ENCODE peak calls at places on chromosomes 13 and 19, in eight cellular contexts. E is hepatocyte, V is colonic mucosa, Z is mucosa of descending colon, M is AG09309, R is GM13977, T is fibroblast of pulmonary artery, P is gastrocnemius medialis. G is an unnamed sample.

GRCh38 chr13:34065915-34066314 is 248.0 kb downstream of the RFC3 start:
- DNase-seq in R (no peak), T (no peak), M (no peak), Z (no peak), E (peak), P (no peak), V (no peak), G (peak)

GRCh38 chr19:17762505-17763229 is 11.4 kb downstream of the FCHO1 start:
- DNase-seq in T (peak), P (no peak), M (no peak), R (no peak), Z (no peak), E (no peak), V (peak), G (peak)

GRCh38 chr13:76638882-76639281 is 247.3 kb downstream of the KCTD12 start:
- DNase-seq in V (no peak), R (no peak), E (no peak), P (no peak), M (no peak), T (no peak), Z (no peak), G (no peak)

GRCh38 chr19:11123076-11123567 is 32.5 kb downstream of the SPC24 start:
- DNase-seq in R (no peak), P (no peak), V (no peak), M (no peak), E (no peak), Z (no peak), T (no peak), G (no peak)

GRCh38 chr13:36788276-36788675 is 30.7 kb upstream of the RFXAP start:
- DNase-seq in V (no peak), R (no peak), T (no peak), P (no peak), Z (no peak), M (peak), E (no peak), G (no peak)

GRCh38 chr13:50156140-50156539 is 140.9 kb downstream of the KCNRG start:
- DNase-seq in R (no peak), M (peak), Z (no peak), P (no peak), T (peak), V (no peak), E (no peak), G (no peak)

GRCh38 chr19:47142779-47143178 is 12.1 kb downstream of the SAE1 start:
- DNase-seq in E (no peak), T (no peak), V (no peak), R (no peak), M (no peak), Z (no peak), P (no peak), G (no peak)

GRCh38 chr19:35381926-35382325 is 11.1 kb downstream of the GPR42 start:
- DNase-seq in E (no peak), P (no peak), M (no peak), Z (no peak), R (no peak), T (no peak), V (no peak), G (no peak)

GRCh38 chr13:76882431-76882830 is 3.8 kb downstream of the KCTD12 start:
- DNase-seq in Z (no peak), P (peak), R (no peak), E (no peak), M (peak), T (peak), V (no peak), G (no peak)

GRCh38 chr13:49063526-49063925 is 87.8 kb downstream of the FNDC3A start:
- DNase-seq in V (no peak), Z (no peak), P (no peak), E (no peak), M (no peak), R (no peak), T (peak), G (no peak)

GRCh38 chr19:40744554-40745401 is 5.5 kb downstream of the ACTMAP start:
- DNase-seq in P (no peak), R (no peak), V (no peak), E (peak), Z (no peak), T (no peak), M (no peak), G (no peak)

GRCh38 chr13:72314210-72314609 is 413.2 kb downstream of the MZT1 start:
- DNase-seq in T (no peak), M (no peak), Z (no peak), E (no peak), R (no peak), V (no peak), P (no peak), G (no peak)

GRCh38 chr13:76993021-76993420 is 1.1 kb downstream of the CLN5 start:
- DNase-seq in Z (no peak), E (no peak), V (no peak), M (no peak), T (peak), P (no peak), R (no peak), G (no peak)

GRCh38 chr19:5952193-5953033 is 25.5 kb downstream of the RANBP3 start:
- DNase-seq in Z (peak), P (no peak), R (no peak), V (no peak), E (no peak), M (no peak), T (no peak), G (no peak)

GRCh38 chr13:51249254-51249653 is 27.1 kb downstream of the FAM124A start:
- DNase-seq in P (no peak), T (no peak), R (no peak), E (no peak), M (no peak), V (no peak), Z (no peak), G (no peak)

GRCh38 chr13:60646600-60646999 is 249.6 kb downstream of the TDRD3 start:
- DNase-seq in R (no peak), E (no peak), M (no peak), Z (no peak), V (no peak), T (no peak), P (no peak), G (no peak)

GRCh38 chr19:41872775-41873647 is 4.1 kb upstream of the CD79A start:
- DNase-seq in Z (peak), V (peak), M (no peak), R (no peak), E (peak), T (peak), P (no peak), G (peak)

GRCh38 chr19:36097036-36097435 is 13.9 kb upstream of the OVOL3 start:
- DNase-seq in E (no peak), M (no peak), R (no peak), V (no peak), P (no peak), T (peak), Z (no peak), G (no peak)

GRCh38 chr19:3443840-3444694 is 36.3 kb downstream of the SMIM24 start:
- DNase-seq in V (no peak), Z (no peak), E (peak), R (no peak), M (no peak), P (peak), T (peak), G (no peak)

DNA sequence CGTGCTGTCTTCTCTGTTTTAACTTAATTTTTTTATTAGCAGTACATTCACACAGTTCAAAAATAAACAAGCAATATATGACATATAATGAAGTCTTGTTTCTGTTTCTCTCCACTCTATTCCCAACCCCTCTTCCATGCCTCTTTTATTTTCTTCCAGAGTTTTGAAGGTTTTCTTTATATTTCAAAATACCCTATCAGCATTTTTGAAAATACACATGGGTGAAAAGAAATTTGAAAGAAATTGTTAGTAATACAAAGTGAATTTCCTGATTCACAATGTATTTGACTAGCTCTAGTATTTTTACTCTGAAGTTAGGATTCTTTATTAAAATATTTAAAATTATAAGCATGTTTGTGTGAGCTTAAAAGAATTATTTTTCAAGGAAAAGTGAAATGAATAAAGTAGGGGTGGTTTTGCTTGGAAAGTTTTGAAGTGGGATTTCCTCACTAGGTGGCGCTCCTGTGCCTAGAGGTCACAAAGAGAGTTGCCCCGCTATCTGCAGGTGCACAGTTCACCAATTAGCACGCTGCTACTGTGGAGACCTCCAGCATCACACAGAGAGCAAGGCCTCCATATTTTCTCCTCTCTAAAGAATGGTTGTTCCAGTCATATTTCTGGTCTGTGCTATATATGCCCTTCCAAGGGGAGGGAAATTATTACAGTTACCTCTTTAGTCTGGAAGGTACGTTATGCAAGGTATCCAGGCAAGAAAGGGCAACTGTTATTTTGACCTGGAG is 37.6 kb downstream of the SOX21 start:
- DNase-seq in T (peak), V (peak), R (peak), M (no peak), E (peak), P (no peak), Z (no peak), G (peak)
- TF ChIP-seq CTCF in T (peak), V (peak), R (peak), M (peak), E (peak), P (peak), Z (peak), G (no peak)

GRCh38 chr13:86729206-86729605 is 930.0 kb upstream of the SLITRK6 start:
- DNase-seq in R (no peak), Z (no peak), M (no peak), E (no peak), V (no peak), P (no peak), T (no peak), G (no peak)

DNA sequence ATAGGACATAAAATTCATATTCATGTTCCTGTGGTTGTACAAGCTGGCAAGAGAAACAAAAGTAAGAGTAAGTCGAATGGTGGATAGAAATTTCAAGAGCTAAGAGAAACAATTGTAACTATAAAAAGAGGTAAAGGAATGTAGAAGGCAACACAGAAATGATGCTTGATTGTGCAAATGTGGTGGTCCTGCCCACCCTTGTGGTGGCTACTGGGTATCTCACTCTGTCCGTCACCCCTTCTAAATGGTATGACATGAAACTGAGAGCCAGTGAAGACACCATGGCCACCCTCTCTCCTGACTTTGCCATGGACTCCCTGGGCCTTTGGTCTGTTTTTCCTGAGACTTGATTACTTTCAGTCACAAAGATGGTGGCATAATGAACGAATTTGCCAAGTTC is 925.9 kb upstream of the SLITRK6 start:
- DNase-seq in Z (no peak), M (no peak), V (no peak), E (no peak), P (no peak), T (no peak), R (no peak), G (no peak)
- TF ChIP-seq CTCF in Z (no peak), M (no peak), V (no peak), E (no peak), P (no peak), T (no peak), R (peak), G (no peak)

DNA sequence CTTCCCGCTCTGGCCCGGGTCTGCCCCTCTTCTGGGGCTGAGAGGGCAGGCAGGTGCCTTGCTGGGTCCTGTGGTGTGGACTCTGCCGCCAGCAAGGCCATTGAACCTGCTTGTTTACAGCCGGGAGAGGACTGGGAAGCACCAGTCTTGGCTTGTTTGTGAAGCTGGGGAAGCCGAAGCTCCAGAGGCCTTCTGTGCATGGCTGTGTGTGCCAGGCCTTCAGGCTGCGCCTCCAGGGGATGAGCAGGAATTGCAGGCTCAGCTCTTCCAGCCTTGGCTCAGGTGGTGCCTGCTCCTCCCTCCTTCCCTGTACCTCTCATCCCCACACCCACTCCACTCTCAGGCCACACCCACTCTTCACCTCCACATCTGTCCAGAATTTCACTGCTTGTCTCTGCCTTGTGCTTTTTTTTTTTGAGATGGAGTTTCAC is 17.5 kb downstream of the NDUFB7 start:
- DNase-seq in T (no peak), E (peak), Z (peak), V (peak), M (no peak), P (peak), R (no peak), G (no peak)
- TF ChIP-seq CTCF in T (no peak), E (no peak), Z (no peak), V (no peak), M (no peak), P (no peak), R (no peak), G (no peak)

DNA sequence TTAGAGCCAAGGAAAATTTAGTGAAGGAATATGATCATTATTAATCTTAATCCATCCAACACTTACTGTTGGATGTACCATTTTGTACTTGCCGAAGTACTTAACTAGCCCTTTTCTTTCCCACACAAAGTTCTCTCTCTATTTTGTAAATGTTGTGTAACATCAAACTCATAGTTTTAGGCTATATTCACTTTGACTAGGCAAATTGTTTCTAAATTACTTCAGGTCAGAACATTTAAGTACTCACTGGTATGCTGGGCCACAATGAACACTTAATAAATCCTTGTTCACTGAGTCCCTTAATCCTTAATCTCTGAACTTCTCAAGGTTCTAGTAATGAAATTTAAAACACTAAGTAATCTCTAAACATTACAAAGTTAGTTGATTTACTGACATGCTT is 49.3 kb upstream of the EEF1AKMT1 start:
- DNase-seq in P (no peak), Z (no peak), E (no peak), T (no peak), M (no peak), V (no peak), R (no peak), G (no peak)
- TF ChIP-seq CTCF in P (no peak), Z (no peak), E (no peak), T (no peak), M (no peak), V (no peak), R (no peak), G (no peak)

GRCh38 chr13:29845440-29846056 is 4.9 kb downstream of the UBL3 start:
- DNase-seq in T (peak), E (no peak), Z (no peak), M (no peak), P (no peak), R (no peak), V (no peak), G (no peak)
- TF ChIP-seq CTCF in T (peak), E (peak), Z (no peak), M (no peak), P (no peak), R (peak), V (peak), G (no peak)

GRCh38 chr13:37942929-37943328 is 73.4 kb upstream of the TRPC4 start:
- DNase-seq in V (no peak), Z (no peak), R (no peak), T (no peak), E (no peak), P (no peak), M (no peak), G (no peak)

GRCh38 chr13:37945651-37946575 is 76.3 kb upstream of the TRPC4 start:
- DNase-seq in M (no peak), E (no peak), Z (no peak), P (no peak), R (no peak), T (no peak), V (no peak), G (no peak)

GRCh38 chr13:37947419-37948140 is 78.0 kb upstream of the TRPC4 start:
- DNase-seq in Z (no peak), E (no peak), R (no peak), V (no peak), T (no peak), P (no peak), M (no peak), G (no peak)

DNA sequence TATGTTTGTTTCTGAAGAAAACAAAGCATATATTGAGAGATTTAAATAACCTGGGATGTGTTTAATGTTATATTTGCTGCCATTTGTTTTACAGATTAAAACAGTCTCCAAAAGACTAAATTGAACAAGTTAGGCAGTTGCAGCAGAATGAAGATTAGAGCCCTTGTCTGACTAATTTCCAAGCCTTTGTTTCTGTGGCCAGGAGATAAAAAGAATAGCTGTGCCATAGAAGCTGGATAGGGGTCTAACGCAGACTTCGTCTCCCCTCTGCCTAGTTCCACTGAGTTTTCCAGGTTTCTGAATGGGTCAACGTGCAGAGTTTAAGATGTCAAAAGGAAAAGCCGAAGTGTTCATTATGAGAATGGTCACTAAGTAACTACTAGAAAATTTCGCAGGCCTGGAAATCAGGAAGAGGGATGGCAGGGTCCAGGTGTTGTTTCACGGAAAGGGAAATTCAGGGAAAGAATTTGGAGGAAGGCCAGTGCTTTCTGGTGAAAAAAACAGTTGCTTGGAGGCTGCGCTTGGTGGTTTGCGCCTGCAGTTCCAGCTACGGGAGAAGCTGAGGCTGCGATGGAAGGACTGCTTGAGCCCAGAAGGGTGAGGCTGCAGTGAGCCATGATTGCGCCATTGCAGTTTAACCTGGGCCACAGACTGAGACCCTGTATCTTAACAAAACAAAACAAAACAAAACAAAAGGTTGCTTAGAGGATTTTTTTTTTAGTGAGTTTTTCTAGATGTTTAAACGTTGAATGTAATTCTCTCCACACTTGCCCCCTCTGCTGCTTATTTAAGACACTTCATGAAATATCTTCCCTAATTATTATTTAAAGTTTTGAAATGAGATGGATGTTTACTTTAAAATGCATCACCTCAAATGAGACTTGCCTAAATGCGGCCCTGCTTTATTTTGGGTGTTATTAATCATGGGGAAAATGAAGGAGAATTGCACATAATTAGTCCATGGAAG is 75.2 kb upstream of the TRPC4 start:
- DNase-seq in P (no peak), R (no peak), V (no peak), T (peak), M (no peak), E (no peak), Z (no peak), G (no peak)
- TF ChIP-seq CTCF in P (no peak), R (no peak), V (no peak), T (no peak), M (peak), E (no peak), Z (no peak), G (no peak)

DNA sequence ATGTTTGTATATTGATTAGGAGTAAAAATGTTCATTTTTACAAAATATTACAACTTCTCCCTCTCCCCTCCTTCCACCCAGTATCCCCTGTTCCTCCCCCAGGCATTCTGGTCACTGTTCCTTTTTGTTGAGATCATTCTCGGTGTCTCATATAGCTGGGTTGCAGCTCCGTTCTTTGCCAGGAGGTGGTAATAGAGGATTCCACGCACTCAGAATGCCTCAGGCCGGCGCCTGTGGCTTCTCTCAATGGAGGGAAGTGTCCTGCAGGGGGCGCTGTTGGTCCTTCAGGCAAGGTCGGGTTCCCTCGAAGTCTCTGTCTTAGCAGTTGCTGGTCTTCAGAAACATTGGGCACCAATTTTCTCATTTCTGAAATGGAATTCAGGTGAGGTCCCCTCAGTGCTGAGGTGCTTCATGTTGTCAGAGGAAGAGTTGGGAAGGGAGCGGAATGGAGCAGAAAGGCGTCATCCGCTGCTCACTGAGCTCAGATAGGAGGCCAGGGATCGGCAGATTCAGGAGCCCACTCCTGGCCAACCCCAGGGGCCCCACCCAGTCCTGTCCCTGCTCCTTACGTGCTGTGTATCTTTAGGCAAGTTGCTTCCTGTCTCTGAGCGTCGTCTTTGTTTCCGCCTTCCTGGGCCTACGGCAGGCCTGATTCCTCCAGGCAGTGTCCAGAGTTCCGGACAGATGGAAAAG is 10.3 kb upstream of the GARIN5A start:
- DNase-seq in R (no peak), Z (no peak), M (no peak), P (peak), V (peak), T (peak), E (no peak), G (peak)
- TF ChIP-seq CTCF in R (peak), Z (no peak), M (peak), P (peak), V (no peak), T (peak), E (peak), G (peak)

GRCh38 chr13:110232146-110232545 is 74.8 kb downstream of the COL4A1 start:
- DNase-seq in Z (no peak), M (no peak), E (no peak), R (no peak), V (no peak), T (no peak), P (no peak), G (no peak)

GRCh38 chr13:110231348-110232047 is 75.5 kb downstream of the COL4A1 start:
- DNase-seq in V (no peak), T (no peak), E (no peak), R (no peak), M (no peak), P (no peak), Z (no peak), G (no peak)

GRCh38 chr13:110228936-110229904 is 77.7 kb downstream of the COL4A1 start:
- DNase-seq in P (no peak), V (no peak), M (no peak), R (no peak), Z (no peak), T (no peak), E (no peak), G (no peak)

GRCh38 chr13:110229905-110230563 is 76.9 kb downstream of the COL4A1 start:
- DNase-seq in V (no peak), R (no peak), P (no peak), M (no peak), T (no peak), E (no peak), Z (no peak), G (no peak)

GRCh38 chr13:110230661-110231347 is 76.2 kb downstream of the COL4A1 start:
- DNase-seq in Z (no peak), E (no peak), T (no peak), V (peak), R (no peak), M (no peak), P (no peak), G (no peak)
- TF ChIP-seq CTCF in Z (no peak), E (no peak), T (no peak), V (no peak), R (no peak), M (no peak), P (no peak), G (no peak)

G was measured in Calu3.